ENCODE peak calls at places on chromosomes 6 and 20, in five cellular contexts. O, R, A, M and H are unnamed samples.

GRCh38 chr6:153092082-153093013 is 38.7 kb downstream of the RGS17 start:
- DNase-seq in R (no peak), O (no peak), M (no peak), A (peak; percentile 43), H (peak; percentile 25)

GRCh38 chr20:41476013-41476441 is 109.4 kb upstream of the EMILIN3 start:
- DNase-seq in O (no peak), R (no peak), A (no peak), M (no peak), H (no peak)

GRCh38 chr6:1622851-1623768 is 13.4 kb downstream of the FOXC1 start:
- DNase-seq in A (no peak), M (no peak), O (no peak), R (no peak), H (no peak)

GRCh38 chr6:71886184-71887005 is at the start of gene RIMS1:
- DNase-seq in M (no peak), A (no peak), O (no peak), R (peak; percentile 20), H (peak; percentile 62)

GRCh38 chr6:160330621-160331020 is 17.6 kb upstream of the SLC22A3 start:
- DNase-seq in M (no peak), R (no peak), O (no peak), A (no peak), H (no peak)

GRCh38 chr6:12343122-12343439 is 52.9 kb downstream of the EDN1 start:
- DNase-seq in O (no peak), M (no peak), R (no peak), A (no peak), H (no peak)

GRCh38 chr6:79694623-79695311 is 63.6 kb downstream of the SH3BGRL2 start:
- DNase-seq in R (no peak), O (no peak), M (no peak), A (no peak), H (no peak)

GRCh38 chr6:36791553-36792171 is 47.6 kb downstream of the CPNE5 start:
- DNase-seq in O (no peak), A (no peak), R (no peak), M (no peak), H (no peak)

GRCh38 chr20:32742322-32743236 is 688 bp downstream of the COMMD7 start:
- DNase-seq in O (no peak), A (no peak), R (no peak), M (no peak), H (no peak)

GRCh38 chr20:9758752-9759151 is 80.1 kb downstream of the PAK5 start:
- DNase-seq in M (no peak), A (no peak), O (no peak), R (no peak), H (no peak)

GRCh38 chr6:31163922-31164321 is 5.5 kb downstream of the TCF19 start:
- DNase-seq in A (no peak), R (no peak), O (no peak), M (no peak), H (no peak)

GRCh38 chr6:55175778-55176084 is 1.4 kb downstream of the HCRTR2 start:
- DNase-seq in A (no peak), O (no peak), R (no peak), M (no peak), H (no peak)

GRCh38 chr6:26205161-26205624 is 118.0 kb downstream of the HFE start:
- DNase-seq in M (no peak), O (peak; percentile 84), A (no peak), R (no peak), H (peak; percentile 50)

GRCh38 chr20:44134897-44135810 is 51.8 kb downstream of the JPH2 start:
- DNase-seq in A (peak; percentile 34), M (no peak), R (no peak), O (no peak), H (no peak)

GRCh38 chr20:23655551-23656211 is 17.9 kb upstream of the CST3 start:
- DNase-seq in R (no peak), O (no peak), A (no peak), M (no peak), H (no peak)

GRCh38 chr20:25301357-25301920 is 53.6 kb downstream of the PYGB start:
- DNase-seq in M (no peak), A (no peak), O (no peak), R (no peak), H (no peak)

GRCh38 chr6:169075211-169075621 is 178.4 kb downstream of the THBS2 start:
- DNase-seq in A (no peak), M (no peak), O (no peak), R (no peak), H (no peak)

GRCh38 chr20:44858959-44859358 is 26.5 kb upstream of the YWHAB start:
- DNase-seq in R (no peak), A (no peak), M (no peak), O (no peak), H (no peak)

GRCh38 chr6:136809461-136809860 is 12.9 kb upstream of the PEX7 start:
- DNase-seq in O (no peak), R (no peak), M (no peak), A (no peak), H (no peak)

GRCh38 chr6:159716247-159717086 is 10.8 kb upstream of the WTAP start:
- DNase-seq in A (no peak), O (no peak), R (no peak), M (no peak), H (no peak)

GRCh38 chr6:34575326-34575725 is 19.2 kb upstream of the SPDEF start:
- DNase-seq in R (no peak), A (no peak), O (no peak), M (peak; percentile 33), H (no peak)

GRCh38 chr20:20204326-20204725 is 152.0 kb downstream of the CFAP61 start:
- DNase-seq in O (no peak), A (no peak), R (no peak), M (no peak), H (no peak)

GRCh38 chr6:18323935-18324707 is 59.8 kb upstream of the DEK start:
- DNase-seq in R (no peak), M (no peak), A (no peak), O (peak; percentile 54), H (peak; percentile 53)

GRCh38 chr6:3208096-3208774 is 19.2 kb downstream of the TUBB2B start:
- DNase-seq in M (no peak), A (no peak), O (no peak), R (no peak), H (no peak)

DNA sequence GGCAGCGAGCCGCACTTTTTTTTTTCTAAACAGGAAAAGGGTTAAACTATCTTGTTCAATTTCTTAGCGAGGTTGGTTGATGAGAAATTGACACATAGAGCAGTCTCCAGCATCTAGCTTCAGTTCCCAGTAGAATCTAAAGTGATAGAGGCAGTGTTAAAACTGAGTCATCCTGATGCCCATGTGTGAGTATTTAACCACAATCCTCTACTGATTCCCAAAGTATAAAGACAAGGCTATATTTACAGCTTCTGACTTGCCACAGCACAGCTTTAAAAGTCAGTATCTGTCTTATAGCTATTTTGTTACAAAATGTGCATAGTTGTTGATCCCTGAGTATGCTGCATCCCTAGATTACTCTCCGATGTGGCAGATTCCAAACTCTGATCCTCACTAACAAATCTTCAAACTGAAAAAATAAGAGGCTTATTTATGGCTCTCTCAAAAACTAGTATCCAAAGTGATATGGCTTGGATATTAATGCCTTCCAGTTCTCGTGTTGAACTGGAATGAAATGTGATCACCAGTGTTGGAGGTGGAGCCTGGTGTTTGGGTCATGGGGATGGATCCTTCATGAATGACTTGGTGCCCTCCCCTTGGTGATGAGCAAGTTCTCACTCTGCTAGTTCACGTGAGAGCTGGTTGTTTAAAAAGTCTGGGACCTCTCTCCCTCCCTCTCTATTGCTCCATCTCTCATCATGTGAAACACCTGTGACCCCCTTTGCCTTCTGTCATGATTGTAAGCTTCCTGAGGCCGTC is 13.1 kb upstream of the POPDC3 start:
- DNase-seq in A (no peak), O (no peak), R (no peak), M (no peak), H (no peak)
- TF ChIP-seq SUZ12 in A (no peak), O (no peak), R (no peak), M (no peak), H (no peak)

GRCh38 chr20:62214067-62214466 is 6.0 kb downstream of the HRH3 start:
- DNase-seq in A (no peak), R (no peak), M (no peak), O (no peak), H (no peak)
- TF ChIP-seq SUZ12 in A (no peak), R (no peak), M (no peak), O (no peak), H (no peak)

GRCh38 chr6:111995409-111995808 is 58.5 kb upstream of the CCN6 start:
- DNase-seq in A (no peak), O (no peak), M (no peak), R (no peak), H (no peak)

GRCh38 chr6:111997078-111997862 is 56.6 kb upstream of the CCN6 start:
- DNase-seq in R (peak; percentile 63), M (peak; percentile 64), A (no peak), O (peak; percentile 71), H (peak; percentile 90)

GRCh38 chr6:111994791-111995190 is 59.1 kb upstream of the CCN6 start:
- DNase-seq in R (no peak), A (no peak), M (no peak), O (no peak), H (no peak)

GRCh38 chr6:111996159-111996558 is 57.7 kb upstream of the CCN6 start:
- DNase-seq in R (no peak), O (no peak), M (no peak), A (no peak), H (no peak)

DNA sequence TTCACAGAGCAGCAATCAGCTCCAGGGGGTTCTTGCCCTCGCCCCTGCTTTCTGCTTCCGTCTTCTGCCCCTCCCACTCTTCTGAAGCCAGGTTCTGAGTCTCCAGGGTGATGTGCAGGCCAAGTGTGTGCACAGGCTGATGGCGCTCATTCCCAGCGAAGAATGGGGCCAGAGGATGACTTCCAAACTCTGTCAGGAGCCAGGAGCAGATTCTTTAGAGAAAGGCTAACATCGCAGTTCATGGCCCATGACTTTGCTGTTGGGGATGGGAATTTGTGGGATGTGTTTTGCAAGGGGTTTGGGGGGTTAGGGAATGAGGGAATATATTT is 56.1 kb upstream of the CCN6 start:
- DNase-seq in M (no peak), O (no peak), A (no peak), R (no peak), H (no peak)
- TF ChIP-seq SUZ12 in M (no peak), O (no peak), A (no peak), R (no peak), H (no peak)

DNA sequence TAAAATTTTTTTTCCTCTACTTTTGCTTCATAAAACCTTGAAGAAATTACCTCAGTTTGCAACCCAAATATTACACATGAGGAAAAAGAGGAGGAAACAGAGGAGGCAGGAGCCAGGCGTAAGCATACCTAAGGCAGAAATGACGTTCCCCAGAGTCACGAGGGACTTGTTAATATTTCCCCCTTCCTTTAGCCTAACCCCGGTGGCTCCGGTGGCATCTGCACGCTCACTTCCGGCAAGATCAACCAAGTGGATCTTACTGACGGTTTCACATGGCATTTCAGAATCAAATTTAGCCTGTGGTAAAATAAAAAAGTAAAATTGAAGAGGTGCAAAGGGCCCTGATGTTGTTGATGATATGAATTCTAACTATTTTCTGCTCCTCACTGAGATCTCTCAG is 67.4 kb downstream of the KIF16B start:
- DNase-seq in M (no peak), A (no peak), O (no peak), R (no peak), H (no peak)
- TF ChIP-seq SUZ12 in M (no peak), A (no peak), O (no peak), R (no peak), H (no peak)

DNA sequence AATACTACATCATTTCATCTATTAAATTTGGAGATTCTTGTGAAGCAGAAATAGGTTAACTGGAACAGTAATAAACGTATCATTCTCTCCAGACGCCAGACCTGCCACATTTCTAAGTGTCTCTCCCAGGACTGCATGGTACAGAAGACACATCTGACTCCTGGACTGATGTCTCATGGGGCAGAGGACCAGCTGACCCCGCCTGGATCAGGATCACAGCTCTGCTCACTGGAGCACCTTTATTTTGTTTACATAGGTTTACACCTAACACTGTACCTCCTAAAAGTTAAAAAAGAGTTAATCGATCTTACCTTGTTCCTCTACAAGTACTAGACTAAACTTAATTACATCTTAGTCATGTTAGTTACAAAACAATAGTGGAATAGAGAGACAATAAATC is 11.2 kb downstream of the OVOL2 start:
- DNase-seq in M (no peak), O (no peak), R (no peak), A (no peak), H (no peak)
- TF ChIP-seq SUZ12 in M (no peak), O (no peak), R (no peak), A (no peak), H (no peak)